ENCODE peak calls at places on chromosomes 13 and 19, in ten cellular contexts. C is OCI-LY7, S is cardiac septum, G is NCI-H146, K is nephron progenitor cell, E is left colon, D is body of pancreas, T is GOT3, Y is HTR-8/SVneo, I is A549. H is an unnamed sample.

GRCh38 chr19:22622901-22623840 is 11.0 kb upstream of the ZNF492 start:
- DNase-seq in C (no peak), S (peak), G (no peak), K (no peak), E (no peak), D (peak), T (no peak), Y (no peak), I (no peak), H (no peak)

GRCh38 chr19:3576696-3577443 is 4.1 kb downstream of the HMG20B start:
- DNase-seq in C (no peak), S (peak), G (no peak), K (peak), E (peak), D (peak), T (no peak), Y (no peak), I (no peak), H (no peak)

GRCh38 chr13:113083402-113084061 is 22.1 kb upstream of the F7 start:
- DNase-seq in C (no peak), S (no peak), G (no peak), K (no peak), E (no peak), D (no peak), T (no peak), Y (no peak), I (no peak), H (no peak)

GRCh38 chr13:21124853-21125252 is 51.5 kb downstream of the SKA3 start:
- DNase-seq in C (no peak), S (no peak), G (peak), K (peak), E (no peak), D (peak), T (no peak), Y (peak), I (no peak), H (peak)

GRCh38 chr19:46201413-46202310 is 27.9 kb upstream of the IGFL1 start:
- DNase-seq in C (no peak), S (no peak), G (no peak), K (no peak), E (no peak), D (no peak), T (no peak), Y (no peak), I (no peak), H (no peak)

GRCh38 chr13:100619940-100620339 is 31.4 kb upstream of the GGACT start:
- DNase-seq in C (no peak), S (no peak), G (no peak), K (no peak), E (no peak), D (no peak), T (no peak), Y (no peak), I (no peak), H (no peak)

GRCh38 chr19:5216141-5216847 is 124.3 kb downstream of the PTPRS start:
- DNase-seq in C (peak), S (no peak), G (no peak), K (no peak), E (no peak), D (no peak), T (no peak), Y (no peak), I (no peak), H (no peak)

GRCh38 chr19:980133-980998 is 3.8 kb upstream of the WDR18 start:
- DNase-seq in C (no peak), S (no peak), G (peak), K (peak), E (no peak), D (peak), T (no peak), Y (no peak), I (no peak), H (no peak)